ENCODE peak calls at places on chromosomes 13 and 19, in eight cellular contexts. E is breast epithelium, R is tibial nerve, O is heart right ventricle, B is Caco-2, H is cardiac muscle cell, S is astrocyte of the cerebellum, I is bronchial epithelial cell. D is an unnamed sample.

GRCh38 chr13:77492982-77493381 is 42.5 kb upstream of the SCEL start:
- DNase-seq in E (no peak), R (no peak), O (no peak), B (peak), H (peak), S (no peak), I (peak), D (peak)

GRCh38 chr19:27794444-27795042 is 1418.4 kb downstream of the UQCRFS1 start:
- DNase-seq in E (no peak), R (no peak), O (peak), B (no peak), H (peak), S (no peak), I (no peak), D (peak)

GRCh38 chr19:7618366-7618765 is 11.0 kb downstream of the XAB2 start:
- DNase-seq in E (peak), R (no peak), O (no peak), B (no peak), H (no peak), S (no peak), I (no peak), D (no peak)

GRCh38 chr13:24632382-24633121 is 47.7 kb upstream of the ATP12A start:
- DNase-seq in E (no peak), R (no peak), O (no peak), B (no peak), H (no peak), S (no peak), I (peak), D (no peak)

GRCh38 chr13:39552233-39552632 is 50.8 kb downstream of the LHFPL6 start:
- DNase-seq in E (no peak), R (no peak), O (no peak), B (no peak), H (no peak), S (no peak), I (no peak), D (no peak)

GRCh38 chr13:63421113-63421512 is 2005.5 kb upstream of the PCDH20 start:
- DNase-seq in E (no peak), R (no peak), O (no peak), B (no peak), H (no peak), S (no peak), I (no peak), D (no peak)

GRCh38 chr13:94549241-94550029 is 46.5 kb downstream of the TGDS start:
- DNase-seq in E (peak), R (peak), O (peak), B (peak), H (peak), S (peak), I (peak), D (peak)

GRCh38 chr13:43074824-43075510 is 51.6 kb downstream of the DNAJC15 start:
- DNase-seq in E (no peak), R (no peak), O (no peak), B (no peak), H (no peak), S (no peak), I (no peak), D (no peak)

GRCh38 chr19:42199440-42200115 is 17.9 kb downstream of the DEDD2 start:
- DNase-seq in E (no peak), R (no peak), O (peak), B (no peak), H (no peak), S (no peak), I (peak), D (no peak)

GRCh38 chr13:53460776-53461175 is 432.2 kb downstream of the OLFM4 start:
- DNase-seq in E (no peak), R (no peak), O (no peak), B (no peak), H (no peak), S (no peak), I (no peak), D (no peak)

GRCh38 chr13:32829676-32830091 is 186.5 kb upstream of the KL start:
- DNase-seq in E (no peak), R (no peak), O (no peak), B (peak), H (peak), S (no peak), I (peak), D (peak)

GRCh38 chr13:75222031-75222430 is 259.9 kb downstream of the TBC1D4 start:
- DNase-seq in E (no peak), R (no peak), O (no peak), B (no peak), H (peak), S (peak), I (peak), D (peak)

GRCh38 chr13:89951341-89951740 is 1396.1 kb upstream of the MIR17HG start:
- DNase-seq in E (no peak), R (no peak), O (no peak), B (peak), H (no peak), S (no peak), I (no peak), D (no peak)

GRCh38 chr19:7665076-7665475 is 3.8 kb upstream of the RETN start:
- DNase-seq in E (no peak), R (no peak), O (no peak), B (no peak), H (peak), S (no peak), I (no peak), D (peak)

GRCh38 chr19:15025237-15025636 is 24.0 kb upstream of the CASP14 start:
- DNase-seq in E (no peak), R (no peak), O (no peak), B (peak), H (peak), S (no peak), I (no peak), D (no peak)

GRCh38 chr19:543912-544608 is at the start of gene GZMM:
- DNase-seq in E (no peak), R (no peak), O (no peak), B (no peak), H (no peak), S (no peak), I (no peak), D (no peak)

GRCh38 chr19:42076375-42076944 is 494 bp downstream of the ZNF574 start:
- DNase-seq in E (no peak), R (peak), O (peak), B (no peak), H (no peak), S (no peak), I (no peak), D (no peak)

GRCh38 chr19:17647071-17648020 is 40.8 kb downstream of the UNC13A start:
- DNase-seq in E (no peak), R (no peak), O (no peak), B (no peak), H (no peak), S (no peak), I (no peak), D (no peak)

GRCh38 chr13:28077231-28077630 is 23.1 kb downstream of the FLT3 start:
- DNase-seq in E (no peak), R (no peak), O (no peak), B (no peak), H (no peak), S (no peak), I (no peak), D (no peak)

GRCh38 chr13:21673592-21674270 is 2.9 kb downstream of the FGF9 start:
- DNase-seq in E (no peak), R (no peak), O (peak), B (peak), H (peak), S (no peak), I (no peak), D (peak)

GRCh38 chr13:20702530-20702929 is 969 bp upstream of the IL17D start:
- DNase-seq in E (no peak), R (no peak), O (no peak), B (no peak), H (peak), S (no peak), I (peak), D (no peak)

GRCh38 chr13:105597573-105597972 is 937.9 kb downstream of the EFNB2 start:
- DNase-seq in E (no peak), R (no peak), O (no peak), B (no peak), H (no peak), S (no peak), I (no peak), D (no peak)
- TF ChIP-seq CTCF in E (no peak), R (no peak), O (no peak), B (no peak), H (no peak), S (no peak), I (no peak), D (no peak)

GRCh38 chr13:50544226-50544625 is 299.3 kb downstream of the DLEU7 start:
- DNase-seq in E (no peak), R (no peak), O (no peak), B (no peak), H (no peak), S (no peak), I (peak), D (no peak)
- H3K4me3 ChIP-seq in E (no peak), R (no peak), O (no peak), B (no peak), H (no peak), S (no peak), I (no peak), D (no peak)

GRCh38 chr19:50838239-50838638 is 4.9 kb upstream of the KLK15 start:
- DNase-seq in E (no peak), R (no peak), O (no peak), B (no peak), H (peak), S (no peak), I (no peak), D (peak)
- TF ChIP-seq CTCF in E (no peak), R (no peak), O (no peak), B (no peak), H (peak), S (peak), I (peak), D (peak)

DNA sequence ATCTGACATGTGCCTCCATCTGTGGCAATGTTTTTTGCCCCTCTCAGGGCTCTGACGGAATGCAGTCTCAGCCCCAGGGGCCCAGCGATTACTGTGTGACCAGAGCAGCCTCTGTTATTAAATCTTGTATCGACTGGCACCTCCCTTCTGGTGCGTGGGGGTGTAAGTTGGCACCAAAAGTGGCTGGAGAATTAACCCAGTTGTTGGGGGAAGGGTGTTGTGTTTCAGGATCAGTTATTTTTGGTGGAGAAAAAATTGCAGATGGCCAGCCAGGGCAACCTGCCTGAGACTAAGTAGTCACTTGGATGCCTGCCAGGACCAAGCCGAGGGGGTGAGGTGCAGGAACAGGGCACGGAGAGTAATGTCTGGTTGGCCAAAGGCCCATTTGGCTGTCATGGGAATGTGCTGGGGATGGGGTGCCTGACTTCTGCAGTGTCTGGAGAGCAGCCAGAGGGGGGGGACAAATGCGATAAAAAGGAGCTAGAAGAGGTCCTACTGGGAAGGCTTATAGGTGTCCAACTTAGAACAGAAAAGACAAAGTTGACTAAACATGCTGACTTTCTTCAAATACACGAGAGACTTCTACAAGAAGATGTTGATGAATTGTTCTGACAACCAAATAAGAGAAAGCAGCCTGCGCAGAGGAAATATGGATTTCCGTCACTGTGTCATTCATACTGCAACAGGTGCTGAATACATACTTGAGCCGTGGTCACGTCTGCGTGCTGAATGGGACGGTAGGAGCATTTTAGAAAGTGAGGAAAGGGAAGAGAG is 69.8 kb downstream of the SIAH3 start:
- DNase-seq in E (no peak), R (no peak), O (peak), B (no peak), H (peak), S (peak), I (peak), D (peak)
- H3K4me3 ChIP-seq in E (no peak), R (no peak), O (no peak), B (no peak), H (no peak), S (no peak), I (no peak), D (no peak)